ENCODE peak calls at places on chromosomes 5 and 9, in six cellular contexts. T, B, D, K, N and Y are unnamed samples.

GRCh38 chr5:150396247-150396646 is 16.5 kb downstream of the CD74 start:
- DNase-seq in N (no peak), K (no peak), T (no peak), D (no peak), B (no peak), Y (no peak)

GRCh38 chr5:134006119-134006514 is 1.3 kb upstream of the VDAC1 start:
- DNase-seq in D (no peak), B (no peak), K (no peak), T (no peak), N (no peak), Y (no peak)

GRCh38 chr5:116482394-116482793 is 92.2 kb downstream of the SEMA6A start:
- DNase-seq in B (no peak), T (no peak), D (no peak), K (peak), N (no peak), Y (no peak)

GRCh38 chr9:111831371-111832108 is 36.8 kb upstream of the SHOC1 start:
- DNase-seq in B (no peak), D (no peak), K (no peak), N (no peak), T (no peak), Y (no peak)

GRCh38 chr5:87110721-87111120 is 157.0 kb upstream of the RASA1 start:
- DNase-seq in T (no peak), D (no peak), B (no peak), K (no peak), N (no peak), Y (no peak)

GRCh38 chr9:78298046-78298511 is 1.2 kb downstream of the PSAT1 start:
- DNase-seq in T (no peak), D (no peak), N (peak), B (no peak), K (peak), Y (peak)

GRCh38 chr5:150356575-150357284 is 767 bp upstream of the TCOF1 start:
- DNase-seq in B (no peak), K (no peak), D (no peak), T (no peak), N (no peak), Y (no peak)

GRCh38 chr5:73126381-73126780 is 6.0 kb downstream of the TMEM171 start:
- DNase-seq in D (no peak), K (no peak), N (no peak), T (no peak), B (no peak), Y (no peak)

GRCh38 chr9:123584202-123585176 is 228.5 kb downstream of the CRB2 start:
- DNase-seq in D (no peak), N (no peak), K (no peak), B (no peak), T (no peak), Y (no peak)

GRCh38 chr9:92896037-92896436 is 18.2 kb upstream of the ZNF484 start:
- DNase-seq in N (no peak), T (no peak), B (no peak), D (no peak), K (no peak), Y (no peak)

GRCh38 chr5:126285307-126285706 is 137.9 kb upstream of the GRAMD2B start:
- DNase-seq in N (no peak), K (peak), T (no peak), B (no peak), D (no peak), Y (no peak)